ENCODE peak calls at places on chromosomes 11 and 22, in four cellular contexts. X, Z, V and Y are unnamed samples.

GRCh38 chr11:6402561-6402981 is 12.3 kb downstream of the SMPD1 start:
- DNase-seq in X (peak; percentile 76), Z (no peak), V (no peak), Y (no peak)

GRCh38 chr11:315051-315481 is 1.2 kb downstream of the IFITM1 start:
- DNase-seq in X (no peak), Z (no peak), V (peak; percentile 25), Y (no peak)

GRCh38 chr22:17237031-17237668 is 17.9 kb upstream of the ADA2 start:
- DNase-seq in X (peak; percentile 71), Z (no peak), V (no peak), Y (no peak)

GRCh38 chr11:99066609-99067008 is 45.9 kb downstream of the CNTN5 start:
- DNase-seq in X (no peak), Z (no peak), V (no peak), Y (no peak)

GRCh38 chr22:35400335-35400680 is 368 bp downstream of the MCM5 start:
- DNase-seq in X (no peak), Z (peak; percentile 26), V (no peak), Y (peak; percentile 37)

GRCh38 chr11:86670179-86670578 is 2.2 kb downstream of the ME3 start:
- DNase-seq in X (no peak), Z (no peak), V (no peak), Y (no peak)

GRCh38 chr11:128827494-128827893 is 39.6 kb downstream of the KCNJ1 start:
- DNase-seq in X (no peak), Z (no peak), V (no peak), Y (no peak)

GRCh38 chr11:27701262-27702105 is 1.2 kb upstream of the BDNF start:
- DNase-seq in X (no peak), Z (no peak), V (no peak), Y (no peak)

GRCh38 chr11:86468169-86468568 is 93.5 kb downstream of the CCDC81 start:
- DNase-seq in X (no peak), Z (no peak), V (no peak), Y (no peak)

GRCh38 chr11:63999349-64000025 is 13.2 kb downstream of the OTUB1 start:
- DNase-seq in X (no peak), Z (peak; percentile 89), V (no peak), Y (peak; percentile 86)

GRCh38 chr11:27697679-27698275 is 2.5 kb downstream of the BDNF start:
- DNase-seq in X (no peak), Z (no peak), V (no peak), Y (no peak)

GRCh38 chr22:16601437-16602223 is 9.0 kb upstream of the CCT8L2 start:
- DNase-seq in X (no peak), Z (peak; percentile 95), V (no peak), Y (no peak)

GRCh38 chr22:24053481-24054226 is 42.5 kb downstream of the CABIN1 start:
- DNase-seq in X (peak; percentile 15), Z (no peak), V (no peak), Y (no peak)

GRCh38 chr11:71370895-71371673 is 77.1 kb downstream of the DHCR7 start:
- DNase-seq in X (no peak), Z (no peak), V (no peak), Y (peak; percentile 56)

GRCh38 chr11:114775849-114776621 is 97.7 kb downstream of the NXPE2 start:
- DNase-seq in X (no peak), Z (no peak), V (no peak), Y (no peak)

GRCh38 chr22:17601031-17601430 is 27.5 kb downstream of the ATP6V1E1 start:
- DNase-seq in X (no peak), Z (no peak), V (no peak), Y (no peak)

GRCh38 chr22:21803859-21804258 is 63.6 kb downstream of the MAPK1 start:
- DNase-seq in X (no peak), Z (no peak), V (no peak), Y (no peak)

GRCh38 chr22:32880906-32881596 is 79.5 kb downstream of the TIMP3 start:
- DNase-seq in X (no peak), Z (peak; percentile 79), V (no peak), Y (no peak)

GRCh38 chr11:129446572-129446971 is 70.9 kb downstream of the BARX2 start:
- DNase-seq in X (no peak), Z (no peak), V (no peak), Y (no peak)

GRCh38 chr11:129143335-129143734 is 48.8 kb downstream of the ARHGAP32 start:
- DNase-seq in X (no peak), Z (no peak), V (peak; percentile 97), Y (no peak)

GRCh38 chr11:125165664-125166346 is 1.3 kb downstream of the PKNOX2 start:
- DNase-seq in X (no peak), Z (no peak), V (no peak), Y (no peak)

GRCh38 chr11:130314184-130314748 is 451 bp downstream of the ZBTB44 start:
- DNase-seq in X (no peak), Z (peak; percentile 82), V (peak; percentile 20), Y (peak; percentile 57)

GRCh38 chr11:121082670-121083069 is 18.4 kb upstream of the TECTA start:
- DNase-seq in X (no peak), Z (no peak), V (no peak), Y (peak; percentile 73)

GRCh38 chr11:69799097-69799496 is 20.1 kb downstream of the FGF3 start:
- DNase-seq in X (no peak), Z (no peak), V (no peak), Y (no peak)

GRCh38 chr11:106398396-106399074 is 321.1 kb downstream of the AASDHPPT start:
- DNase-seq in X (no peak), Z (no peak), V (no peak), Y (no peak)

GRCh38 chr11:107387666-107388065 is 70.0 kb downstream of the CWF19L2 start:
- DNase-seq in X (no peak), Z (no peak), V (no peak), Y (no peak)

GRCh38 chr11:77789731-77790476 is 30.6 kb downstream of the RSF1 start:
- DNase-seq in X (no peak), Z (no peak), V (no peak), Y (peak; percentile 50)

GRCh38 chr11:61679893-61680621 is at the start of gene DAGLA:
- DNase-seq in X (no peak), Z (peak; percentile 97), V (peak; percentile 49), Y (peak; percentile 72)
- TF ChIP-seq CREM in X (no peak), Z (peak; percentile 68), V (no peak), Y (no peak)

GRCh38 chr11:47131136-47131535 is 45.5 kb downstream of the ARFGAP2 start:
- DNase-seq in X (no peak), Z (no peak), V (no peak), Y (no peak)
- TF ChIP-seq CREM in X (peak; percentile 30), Z (no peak), V (no peak), Y (no peak)

DNA sequence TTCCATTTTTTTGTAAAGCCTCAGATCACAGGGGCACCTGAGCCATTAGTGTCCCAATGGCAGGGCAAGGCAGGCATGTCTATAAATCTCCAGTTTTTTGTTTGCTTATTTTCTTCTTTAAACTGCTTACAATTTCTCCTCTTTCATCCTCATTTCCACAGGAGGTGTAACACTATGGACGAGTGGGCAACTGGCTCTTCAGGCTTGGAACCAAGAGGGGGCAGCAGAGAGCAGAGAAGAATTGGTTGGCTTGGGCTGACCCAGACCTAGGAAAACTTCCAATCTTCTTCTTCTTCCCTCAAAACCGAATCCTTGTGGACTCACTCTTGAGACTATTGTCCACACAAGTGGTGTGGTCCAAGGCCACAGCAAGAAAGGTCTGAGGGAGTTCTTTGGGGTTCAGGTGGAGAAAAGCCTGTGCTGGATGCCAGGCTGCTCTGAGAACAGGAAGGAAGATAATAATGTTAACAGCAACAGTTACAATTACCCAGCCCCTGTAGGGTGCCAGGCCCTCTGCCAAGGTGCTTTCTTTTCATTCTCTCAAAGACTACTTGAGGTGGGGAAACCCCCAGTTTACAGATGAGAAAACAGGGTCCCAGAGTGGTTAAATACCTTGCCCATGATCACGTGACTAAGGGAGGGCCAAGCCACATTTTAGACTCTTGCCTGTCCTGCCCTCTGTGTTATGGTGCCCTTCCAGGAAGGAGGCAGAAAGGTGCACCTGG is 70.7 kb upstream of the E2F8 start:
- DNase-seq in X (peak; percentile 19), Z (peak; percentile 65), V (peak; percentile 23), Y (peak; percentile 79)
- TF ChIP-seq CREM in X (no peak), Z (no peak), V (no peak), Y (no peak)

DNA sequence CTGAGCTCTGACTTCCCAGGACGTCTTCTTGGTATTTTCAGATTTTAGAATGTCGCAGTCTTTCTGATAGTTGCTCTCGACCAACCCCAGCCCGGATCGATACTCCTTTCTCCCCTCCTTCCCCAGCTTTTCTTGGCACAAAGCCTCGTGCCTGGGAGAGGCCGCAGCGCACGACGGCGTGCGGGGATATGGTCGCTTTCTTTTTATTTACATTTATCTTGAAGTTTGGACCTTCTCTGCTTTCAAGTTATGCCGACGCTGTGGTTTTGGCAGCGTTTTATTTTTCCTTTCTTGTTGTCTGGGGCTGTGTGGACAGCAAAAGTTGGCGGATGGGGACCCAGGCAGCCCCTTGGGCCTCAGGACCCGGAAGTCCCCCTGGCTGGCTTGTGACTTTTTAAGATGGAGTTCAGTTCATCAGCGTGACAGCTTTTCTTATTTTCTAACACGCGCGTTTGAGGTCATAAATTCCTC is 4.2 kb upstream of the SPDYC start:
- DNase-seq in X (no peak), Z (no peak), V (peak; percentile 92), Y (no peak)
- TF ChIP-seq CREM in X (no peak), Z (no peak), V (peak; percentile 77), Y (no peak)